ENCODE peak calls at places on chromosomes 2 and 18, in ten cellular contexts. Z, F, X, B, O, W, Y, Q, R and U are unnamed samples.

GRCh38 chr2:41718703-41719102 is 329.1 kb upstream of the PKDCC start:
- DNase-seq in R (no peak), W (no peak), Z (no peak), X (no peak), Y (no peak), O (no peak), Q (no peak), B (no peak), F (no peak), U (no peak)

GRCh38 chr18:63292844-63293683 is 26.5 kb downstream of the BCL2 start:
- DNase-seq in B (no peak), Z (no peak), W (no peak), F (no peak), R (peak; percentile 7), Y (no peak), Q (peak; percentile 53), O (no peak), X (no peak), U (no peak)

GRCh38 chr18:38312532-38312931 is 746.9 kb upstream of the CELF4 start:
- DNase-seq in O (no peak), R (no peak), Q (no peak), Z (no peak), W (no peak), F (no peak), Y (no peak), B (no peak), X (no peak), U (no peak)

GRCh38 chr2:226800941-226801784 is 1.5 kb upstream of the IRS1 start:
- DNase-seq in O (no peak), W (no peak), F (peak; percentile 91), X (peak; percentile 91), Z (peak; percentile 10), B (peak; percentile 78), Y (peak; percentile 94), R (no peak), Q (peak; percentile 90), U (no peak)

GRCh38 chr2:101745711-101746694 is 48.5 kb downstream of the MAP4K4 start:
- DNase-seq in X (no peak), O (no peak), Y (no peak), Z (peak; percentile 77), Q (no peak), B (peak; percentile 89), F (no peak), R (no peak), W (peak; percentile 46), U (no peak)

GRCh38 chr2:75632813-75633212 is 13.8 kb upstream of the MRPL19 start:
- DNase-seq in Y (no peak), B (no peak), O (no peak), X (peak; percentile 21), W (no peak), Q (peak; percentile 40), F (no peak), R (no peak), Z (no peak), U (no peak)

GRCh38 chr2:43057742-43058706 is 168.4 kb downstream of the ZFP36L2 start:
- DNase-seq in W (no peak), Q (no peak), X (no peak), O (no peak), B (no peak), R (no peak), Y (peak; percentile 78), F (peak; percentile 47), Z (no peak), U (no peak)

GRCh38 chr18:46013484-46014189 is 46.5 kb upstream of the EPG5 start:
- DNase-seq in Y (no peak), O (no peak), W (no peak), X (no peak), Q (no peak), B (peak; percentile 7), R (no peak), Z (peak; percentile 2), F (no peak), U (no peak)

GRCh38 chr2:16189019-16189850 is 248.9 kb downstream of the MYCN start:
- DNase-seq in Y (no peak), F (no peak), B (no peak), W (no peak), O (peak; percentile 2), Z (no peak), R (no peak), X (no peak), Q (no peak), U (no peak)

GRCh38 chr18:11857177-11857887 is 6.1 kb downstream of the CHMP1B start:
- DNase-seq in F (peak; percentile 73), O (peak; percentile 99), B (peak; percentile 100), W (peak; percentile 57), Z (peak; percentile 100), Q (peak; percentile 31), Y (peak; percentile 75), X (peak; percentile 48), R (no peak), U (peak; percentile 96)

GRCh38 chr2:45843136-45843535 is 191.7 kb downstream of the PRKCE start:
- DNase-seq in F (no peak), R (no peak), O (no peak), Y (no peak), X (no peak), Z (no peak), B (no peak), Q (no peak), W (no peak), U (no peak)

GRCh38 chr2:8671802-8672201 is 10.1 kb upstream of the ID2 start:
- DNase-seq in X (no peak), R (no peak), Q (no peak), W (no peak), B (no peak), Y (no peak), F (no peak), Z (no peak), O (no peak), U (no peak)

GRCh38 chr18:28404721-28405120 is 227.8 kb upstream of the CDH2 start:
- DNase-seq in Y (no peak), Z (no peak), O (no peak), B (peak; percentile 34), Q (no peak), X (no peak), R (no peak), F (no peak), W (no peak), U (no peak)

GRCh38 chr2:238741277-238741676 is 106.6 kb upstream of the TWIST2 start:
- DNase-seq in F (no peak), R (no peak), B (no peak), W (no peak), Q (no peak), Y (no peak), Z (no peak), X (no peak), O (no peak), U (no peak)

GRCh38 chr2:223724831-223725230 is 112.6 kb downstream of the AP1S3 start:
- DNase-seq in Y (no peak), X (no peak), Z (peak; percentile 32), R (no peak), F (no peak), B (peak; percentile 56), O (no peak), Q (no peak), W (no peak), U (peak; percentile 44)

GRCh38 chr18:47077111-47077510 is 41.7 kb upstream of the ELOA2 start:
- DNase-seq in R (no peak), Y (no peak), B (no peak), Q (no peak), W (no peak), Z (no peak), O (no peak), X (no peak), F (no peak), U (no peak)

GRCh38 chr2:54966165-54966819 is 84.0 kb downstream of the RTN4 start:
- DNase-seq in F (no peak), X (no peak), Q (no peak), R (no peak), Y (no peak), W (no peak), B (peak; percentile 43), O (no peak), Z (no peak), U (no peak)

GRCh38 chr18:3747176-3747973 is 297.4 kb downstream of the TGIF1 start:
- DNase-seq in Q (no peak), Y (no peak), W (peak; percentile 53), Z (peak; percentile 78), O (no peak), F (no peak), X (no peak), R (no peak), B (peak; percentile 16), U (peak; percentile 94)

GRCh38 chr2:212936572-212936971 is 214.8 kb downstream of the IKZF2 start:
- DNase-seq in Q (no peak), B (no peak), R (no peak), Z (no peak), Y (no peak), X (no peak), F (no peak), O (no peak), W (no peak), U (no peak)

GRCh38 chr2:224709276-224709675 is 6.9 kb downstream of the CCDC195 start:
- DNase-seq in Z (no peak), W (no peak), R (no peak), O (no peak), Q (no peak), F (no peak), B (no peak), Y (no peak), X (no peak), U (no peak)

GRCh38 chr2:11407413-11407812 is 58.5 kb downstream of the E2F6 start:
- DNase-seq in W (no peak), X (no peak), Q (no peak), Z (no peak), R (no peak), F (no peak), B (no peak), O (no peak), Y (no peak), U (no peak)